ENCODE peak calls at places on chromosomes 5 and 9, in ten cellular contexts. One of them, this sample, is unnamed. For H3K4me1, the result is how much of the 10 kb centered on the place peaks cover.

GRCh38 chr9:93161801-93162635 is 21.9 kb upstream of the WNK2 start:
- DNase-seq in endodermal cell: no peak
- DNase-seq in sigmoid colon: no peak
- DNase-seq in colonic mucosa: no peak
- DNase-seq in HAP-1: no peak
- DNase-seq in ovary: no peak
- DNase-seq in prostate gland: no peak
- DNase-seq in body of pancreas: no peak
- DNase-seq in mesendoderm: no peak
- DNase-seq in mammary epithelial cell: no peak
- DNase-seq in this sample: no peak

GRCh38 chr9:33517373-33517772 is 6.7 kb upstream of the ANKRD18B start:
- DNase-seq in endodermal cell: no peak
- DNase-seq in sigmoid colon: no peak
- DNase-seq in colonic mucosa: no peak
- DNase-seq in HAP-1: peak
- DNase-seq in ovary: no peak
- DNase-seq in prostate gland: no peak
- DNase-seq in body of pancreas: peak
- DNase-seq in mesendoderm: peak
- DNase-seq in mammary epithelial cell: peak
- DNase-seq in this sample: no peak

GRCh38 chr9:77586591-77586990 is 61.5 kb downstream of the GNA14 start:
- DNase-seq in endodermal cell: no peak
- DNase-seq in sigmoid colon: no peak
- DNase-seq in colonic mucosa: no peak
- DNase-seq in HAP-1: no peak
- DNase-seq in ovary: no peak
- DNase-seq in prostate gland: no peak
- DNase-seq in body of pancreas: no peak
- DNase-seq in mesendoderm: no peak
- DNase-seq in mammary epithelial cell: no peak
- DNase-seq in this sample: no peak

GRCh38 chr9:26947736-26948135 is 694 bp upstream of the PLAA start:
- DNase-seq in endodermal cell: peak
- DNase-seq in sigmoid colon: no peak
- DNase-seq in colonic mucosa: no peak
- DNase-seq in HAP-1: no peak
- DNase-seq in ovary: no peak
- DNase-seq in prostate gland: no peak
- DNase-seq in body of pancreas: no peak
- DNase-seq in mesendoderm: peak
- DNase-seq in mammary epithelial cell: no peak
- DNase-seq in this sample: no peak

GRCh38 chr5:99061711-99062110 is 132.9 kb upstream of the CHD1 start:
- DNase-seq in endodermal cell: no peak
- DNase-seq in sigmoid colon: no peak
- DNase-seq in colonic mucosa: no peak
- DNase-seq in HAP-1: no peak
- DNase-seq in ovary: no peak
- DNase-seq in prostate gland: no peak
- DNase-seq in body of pancreas: no peak
- DNase-seq in mesendoderm: no peak
- DNase-seq in mammary epithelial cell: peak
- DNase-seq in this sample: no peak

GRCh38 chr9:85942913-85943729 is 2.2 kb downstream of the NAA35 start:
- DNase-seq in endodermal cell: no peak
- DNase-seq in sigmoid colon: no peak
- DNase-seq in colonic mucosa: no peak
- DNase-seq in HAP-1: no peak
- DNase-seq in ovary: no peak
- DNase-seq in prostate gland: peak
- DNase-seq in body of pancreas: no peak
- DNase-seq in mesendoderm: peak
- DNase-seq in mammary epithelial cell: no peak
- DNase-seq in this sample: no peak

GRCh38 chr9:123268240-123268949 is at the start of gene STRBP:
- DNase-seq in endodermal cell: peak
- DNase-seq in sigmoid colon: peak
- DNase-seq in colonic mucosa: peak
- DNase-seq in HAP-1: peak
- DNase-seq in ovary: peak
- DNase-seq in prostate gland: peak
- DNase-seq in body of pancreas: peak
- DNase-seq in mesendoderm: peak
- DNase-seq in mammary epithelial cell: peak
- DNase-seq in this sample: peak

GRCh38 chr9:71748280-71748743 is 20.0 kb downstream of the CEMIP2 start:
- DNase-seq in endodermal cell: no peak
- DNase-seq in sigmoid colon: no peak
- DNase-seq in colonic mucosa: no peak
- DNase-seq in HAP-1: no peak
- DNase-seq in ovary: no peak
- DNase-seq in prostate gland: no peak
- DNase-seq in body of pancreas: no peak
- DNase-seq in mesendoderm: no peak
- DNase-seq in mammary epithelial cell: peak
- DNase-seq in this sample: no peak

GRCh38 chr5:115586525-115587146 is 15.6 kb downstream of the TICAM2 start:
- DNase-seq in endodermal cell: no peak
- DNase-seq in sigmoid colon: no peak
- DNase-seq in colonic mucosa: no peak
- DNase-seq in HAP-1: peak
- DNase-seq in ovary: no peak
- DNase-seq in prostate gland: no peak
- DNase-seq in body of pancreas: no peak
- DNase-seq in mesendoderm: no peak
- DNase-seq in mammary epithelial cell: no peak
- DNase-seq in this sample: peak

GRCh38 chr5:72586788-72587530 is 79.7 kb upstream of the ZNF366 start:
- DNase-seq in endodermal cell: no peak
- DNase-seq in sigmoid colon: no peak
- DNase-seq in colonic mucosa: no peak
- DNase-seq in HAP-1: no peak
- DNase-seq in ovary: no peak
- DNase-seq in prostate gland: no peak
- DNase-seq in body of pancreas: no peak
- DNase-seq in mesendoderm: no peak
- DNase-seq in mammary epithelial cell: no peak
- DNase-seq in this sample: no peak

GRCh38 chr5:177520906-177521513 is 4.2 kb upstream of the DDX41 start:
- DNase-seq in endodermal cell: no peak
- DNase-seq in sigmoid colon: no peak
- DNase-seq in colonic mucosa: no peak
- DNase-seq in HAP-1: no peak
- DNase-seq in ovary: no peak
- DNase-seq in prostate gland: no peak
- DNase-seq in body of pancreas: no peak
- DNase-seq in mesendoderm: no peak
- DNase-seq in mammary epithelial cell: no peak
- DNase-seq in this sample: no peak

GRCh38 chr5:92927291-92927778 is 653.7 kb downstream of the NR2F1-AS1 start:
- DNase-seq in endodermal cell: no peak
- DNase-seq in sigmoid colon: no peak
- DNase-seq in colonic mucosa: no peak
- DNase-seq in HAP-1: no peak
- DNase-seq in ovary: no peak
- DNase-seq in prostate gland: no peak
- DNase-seq in body of pancreas: no peak
- DNase-seq in mesendoderm: no peak
- DNase-seq in mammary epithelial cell: peak
- DNase-seq in this sample: no peak
- H3K4me1 ChIP-seq in endodermal cell: under half
- H3K4me1 ChIP-seq in sigmoid colon: under half
- H3K4me1 ChIP-seq in colonic mucosa: under half
- H3K4me1 ChIP-seq in HAP-1: under half
- H3K4me1 ChIP-seq in ovary: under half
- H3K4me1 ChIP-seq in prostate gland: under half
- H3K4me1 ChIP-seq in body of pancreas: under half
- H3K4me1 ChIP-seq in mesendoderm: under half
- H3K4me1 ChIP-seq in mammary epithelial cell: under half
- H3K4me1 ChIP-seq in this sample: under half

GRCh38 chr5:78523314-78524193 is 125.0 kb downstream of the LHFPL2 start:
- DNase-seq in endodermal cell: no peak
- DNase-seq in sigmoid colon: no peak
- DNase-seq in colonic mucosa: no peak
- DNase-seq in HAP-1: no peak
- DNase-seq in ovary: no peak
- DNase-seq in prostate gland: no peak
- DNase-seq in body of pancreas: no peak
- DNase-seq in mesendoderm: no peak
- DNase-seq in mammary epithelial cell: no peak
- DNase-seq in this sample: no peak

GRCh38 chr5:78526049-78526525 is 122.5 kb downstream of the LHFPL2 start:
- DNase-seq in endodermal cell: no peak
- DNase-seq in sigmoid colon: no peak
- DNase-seq in colonic mucosa: no peak
- DNase-seq in HAP-1: no peak
- DNase-seq in ovary: no peak
- DNase-seq in prostate gland: no peak
- DNase-seq in body of pancreas: no peak
- DNase-seq in mesendoderm: no peak
- DNase-seq in mammary epithelial cell: peak
- DNase-seq in this sample: no peak

GRCh38 chr5:78530342-78531096 is 118.1 kb downstream of the LHFPL2 start:
- DNase-seq in endodermal cell: no peak
- DNase-seq in sigmoid colon: no peak
- DNase-seq in colonic mucosa: no peak
- DNase-seq in HAP-1: no peak
- DNase-seq in ovary: no peak
- DNase-seq in prostate gland: no peak
- DNase-seq in body of pancreas: peak
- DNase-seq in mesendoderm: no peak
- DNase-seq in mammary epithelial cell: peak
- DNase-seq in this sample: no peak

GRCh38 chr5:78527925-78528324 is 120.6 kb downstream of the LHFPL2 start:
- DNase-seq in endodermal cell: no peak
- DNase-seq in sigmoid colon: no peak
- DNase-seq in colonic mucosa: no peak
- DNase-seq in HAP-1: no peak
- DNase-seq in ovary: no peak
- DNase-seq in prostate gland: no peak
- DNase-seq in body of pancreas: no peak
- DNase-seq in mesendoderm: no peak
- DNase-seq in mammary epithelial cell: no peak
- DNase-seq in this sample: no peak

GRCh38 chr5:78527054-78527884 is 121.3 kb downstream of the LHFPL2 start:
- DNase-seq in endodermal cell: peak
- DNase-seq in sigmoid colon: peak
- DNase-seq in colonic mucosa: peak
- DNase-seq in HAP-1: no peak
- DNase-seq in ovary: no peak
- DNase-seq in prostate gland: no peak
- DNase-seq in body of pancreas: peak
- DNase-seq in mesendoderm: peak
- DNase-seq in mammary epithelial cell: peak
- DNase-seq in this sample: no peak
- H3K4me1 ChIP-seq in endodermal cell: under half
- H3K4me1 ChIP-seq in sigmoid colon: half or more
- H3K4me1 ChIP-seq in colonic mucosa: under half
- H3K4me1 ChIP-seq in HAP-1: under half
- H3K4me1 ChIP-seq in ovary: under half
- H3K4me1 ChIP-seq in prostate gland: under half
- H3K4me1 ChIP-seq in body of pancreas: under half
- H3K4me1 ChIP-seq in mesendoderm: under half
- H3K4me1 ChIP-seq in mammary epithelial cell: under half
- H3K4me1 ChIP-seq in this sample: under half

GRCh38 chr5:134576386-134577021 is 51.0 kb downstream of the JADE2 start:
- DNase-seq in endodermal cell: no peak
- DNase-seq in sigmoid colon: no peak
- DNase-seq in colonic mucosa: no peak
- DNase-seq in HAP-1: no peak
- DNase-seq in ovary: peak
- DNase-seq in prostate gland: no peak
- DNase-seq in body of pancreas: no peak
- DNase-seq in mesendoderm: no peak
- DNase-seq in mammary epithelial cell: no peak
- DNase-seq in this sample: no peak

GRCh38 chr5:134571703-134572405 is 46.4 kb downstream of the JADE2 start:
- DNase-seq in endodermal cell: no peak
- DNase-seq in sigmoid colon: no peak
- DNase-seq in colonic mucosa: no peak
- DNase-seq in HAP-1: no peak
- DNase-seq in ovary: peak
- DNase-seq in prostate gland: no peak
- DNase-seq in body of pancreas: no peak
- DNase-seq in mesendoderm: no peak
- DNase-seq in mammary epithelial cell: no peak
- DNase-seq in this sample: no peak

GRCh38 chr5:134575316-134575715 is 49.8 kb downstream of the JADE2 start:
- DNase-seq in endodermal cell: no peak
- DNase-seq in sigmoid colon: no peak
- DNase-seq in colonic mucosa: no peak
- DNase-seq in HAP-1: no peak
- DNase-seq in ovary: no peak
- DNase-seq in prostate gland: no peak
- DNase-seq in body of pancreas: no peak
- DNase-seq in mesendoderm: no peak
- DNase-seq in mammary epithelial cell: no peak
- DNase-seq in this sample: no peak

GRCh38 chr5:134572811-134573210 is 47.3 kb downstream of the JADE2 start:
- DNase-seq in endodermal cell: no peak
- DNase-seq in sigmoid colon: no peak
- DNase-seq in colonic mucosa: no peak
- DNase-seq in HAP-1: no peak
- DNase-seq in ovary: no peak
- DNase-seq in prostate gland: no peak
- DNase-seq in body of pancreas: no peak
- DNase-seq in mesendoderm: no peak
- DNase-seq in mammary epithelial cell: no peak
- DNase-seq in this sample: no peak

GRCh38 chr5:134574521-134574920 is 49.1 kb downstream of the JADE2 start:
- DNase-seq in endodermal cell: no peak
- DNase-seq in sigmoid colon: no peak
- DNase-seq in colonic mucosa: no peak
- DNase-seq in HAP-1: no peak
- DNase-seq in ovary: no peak
- DNase-seq in prostate gland: no peak
- DNase-seq in body of pancreas: no peak
- DNase-seq in mesendoderm: no peak
- DNase-seq in mammary epithelial cell: no peak
- DNase-seq in this sample: no peak
- H3K4me1 ChIP-seq in endodermal cell: under half
- H3K4me1 ChIP-seq in sigmoid colon: under half
- H3K4me1 ChIP-seq in colonic mucosa: under half
- H3K4me1 ChIP-seq in HAP-1: under half
- H3K4me1 ChIP-seq in ovary: under half
- H3K4me1 ChIP-seq in prostate gland: under half
- H3K4me1 ChIP-seq in body of pancreas: under half
- H3K4me1 ChIP-seq in mesendoderm: under half
- H3K4me1 ChIP-seq in mammary epithelial cell: under half
- H3K4me1 ChIP-seq in this sample: under half

DNA sequence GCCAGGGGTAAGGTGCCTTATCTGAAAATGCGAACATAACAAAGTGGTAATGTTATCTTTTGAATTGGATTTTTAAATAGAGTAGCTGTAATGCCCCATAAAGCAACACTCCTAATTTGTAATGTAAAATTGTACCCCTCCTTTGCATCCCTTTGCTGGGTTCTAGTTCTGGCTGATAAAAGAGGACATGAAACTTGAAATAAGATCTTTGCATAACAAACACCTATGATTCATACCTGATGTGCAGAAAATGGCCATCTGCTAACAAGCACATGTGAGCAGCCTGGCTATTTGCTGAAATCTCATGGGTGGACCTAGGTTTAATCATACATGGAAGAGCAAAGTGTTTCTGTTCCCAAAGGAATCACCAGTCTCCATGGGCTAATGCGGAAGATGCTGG is 585.0 kb downstream of the TLE4 start:
- DNase-seq in endodermal cell: no peak
- DNase-seq in sigmoid colon: no peak
- DNase-seq in colonic mucosa: no peak
- DNase-seq in HAP-1: no peak
- DNase-seq in ovary: no peak
- DNase-seq in prostate gland: no peak
- DNase-seq in body of pancreas: no peak
- DNase-seq in mesendoderm: no peak
- DNase-seq in mammary epithelial cell: no peak
- DNase-seq in this sample: no peak
- H3K4me1 ChIP-seq in endodermal cell: under half
- H3K4me1 ChIP-seq in sigmoid colon: under half
- H3K4me1 ChIP-seq in colonic mucosa: under half
- H3K4me1 ChIP-seq in HAP-1: under half
- H3K4me1 ChIP-seq in ovary: under half
- H3K4me1 ChIP-seq in prostate gland: under half
- H3K4me1 ChIP-seq in body of pancreas: under half
- H3K4me1 ChIP-seq in mesendoderm: under half
- H3K4me1 ChIP-seq in mammary epithelial cell: under half
- H3K4me1 ChIP-seq in this sample: under half

This sample was measured in naive thymus-derived CD4-positive, alpha-beta T cell.